ENCODE peak calls at places on chromosomes 13 and 19, in six cellular contexts. B, E, X, D, M and J are unnamed samples.

GRCh38 chr19:29694166-29694565 is 20.9 kb downstream of the C19orf12 start:
- DNase-seq in B (no peak), E (no peak), X (no peak), D (no peak), M (peak; percentile 32), J (no peak)

GRCh38 chr13:51920267-51920666 is 58.5 kb downstream of the CCDC70 start:
- DNase-seq in B (no peak), E (no peak), X (no peak), D (no peak), M (no peak), J (no peak)

GRCh38 chr19:17259118-17259780 is 5.3 kb downstream of the USHBP1 start:
- DNase-seq in B (no peak), E (no peak), X (no peak), D (no peak), M (no peak), J (no peak)

GRCh38 chr13:75826391-75826790 is 190.3 kb downstream of the LMO7 start:
- DNase-seq in B (no peak), E (no peak), X (no peak), D (no peak), M (no peak), J (no peak)

GRCh38 chr19:35332817-35333216 is 3.8 kb downstream of the CD22 start:
- DNase-seq in B (peak; percentile 26), E (no peak), X (no peak), D (no peak), M (no peak), J (no peak)

GRCh38 chr13:93987458-93987857 is 492.0 kb downstream of the DCT start:
- DNase-seq in B (no peak), E (no peak), X (no peak), D (no peak), M (no peak), J (no peak)

GRCh38 chr13:112976526-112976925 is 7.5 kb downstream of the MCF2L start:
- DNase-seq in B (no peak), E (no peak), X (no peak), D (no peak), M (no peak), J (no peak)

GRCh38 chr13:106105153-106105552 is 430.3 kb downstream of the EFNB2 start:
- DNase-seq in B (no peak), E (no peak), X (no peak), D (no peak), M (no peak), J (no peak)

GRCh38 chr13:100646030-100646673 is 28.4 kb downstream of the TMTC4 start:
- DNase-seq in B (no peak), E (no peak), X (peak; percentile 25), D (peak; percentile 50), M (no peak), J (no peak)

GRCh38 chr13:27359203-27359821 is 65.1 kb upstream of the GTF3A start:
- DNase-seq in B (peak; percentile 48), E (peak; percentile 69), X (peak; percentile 79), D (peak; percentile 59), M (peak; percentile 72), J (no peak)

GRCh38 chr19:33302974-33303790 is 848 bp upstream of the CEBPA start:
- DNase-seq in B (no peak), E (peak; percentile 70), X (peak; percentile 52), D (no peak), M (peak; percentile 71), J (no peak)

GRCh38 chr13:101930331-101930730 is 471.5 kb downstream of the FGF14 start:
- DNase-seq in B (no peak), E (no peak), X (no peak), D (no peak), M (no peak), J (no peak)

GRCh38 chr19:53076984-53077383 is 26.2 kb downstream of the ZNF160 start:
- DNase-seq in B (no peak), E (no peak), X (peak; percentile 55), D (peak; percentile 48), M (no peak), J (no peak)

GRCh38 chr13:77333521-77334083 is 6.7 kb upstream of the MYCBP2 start:
- DNase-seq in B (no peak), E (no peak), X (no peak), D (no peak), M (no peak), J (no peak)

GRCh38 chr13:96686286-96686685 is 308.0 kb downstream of the OXGR1 start:
- DNase-seq in B (no peak), E (no peak), X (no peak), D (no peak), M (no peak), J (no peak)

GRCh38 chr13:38223093-38223492 is 126.6 kb upstream of the UFM1 start:
- DNase-seq in B (no peak), E (no peak), X (peak; percentile 29), D (no peak), M (no peak), J (no peak)

GRCh38 chr19:18998276-18998675 is 35.0 kb downstream of the SUGP2 start:
- DNase-seq in B (no peak), E (no peak), X (no peak), D (no peak), M (no peak), J (no peak)

GRCh38 chr19:21851596-21852345 is 15.8 kb upstream of the ZNF43 start:
- DNase-seq in B (peak; percentile 83), E (peak; percentile 85), X (peak; percentile 94), D (peak; percentile 90), M (peak; percentile 97), J (no peak)

GRCh38 chr19:49425922-49426592 is 869 bp downstream of the GFY start:
- DNase-seq in B (no peak), E (no peak), X (no peak), D (no peak), M (no peak), J (no peak)

GRCh38 chr13:28597641-28598040 is 61.3 kb upstream of the POMP start:
- DNase-seq in B (no peak), E (no peak), X (peak; percentile 73), D (no peak), M (no peak), J (no peak)

GRCh38 chr19:43439183-43440063 is 24.7 kb downstream of the TEX101 start:
- DNase-seq in B (peak; percentile 26), E (no peak), X (peak; percentile 35), D (no peak), M (no peak), J (no peak)

GRCh38 chr13:57748096-57748495 is 116.6 kb downstream of the PCDH17 start:
- DNase-seq in B (no peak), E (no peak), X (peak; percentile 4), D (no peak), M (no peak), J (no peak)

GRCh38 chr13:35481777-35482176 is 5.3 kb upstream of the MAB21L1 start:
- DNase-seq in B (no peak), E (no peak), X (no peak), D (no peak), M (no peak), J (no peak)

GRCh38 chr13:35479223-35479536 is 2.7 kb upstream of the MAB21L1 start:
- DNase-seq in B (no peak), E (no peak), X (no peak), D (no peak), M (no peak), J (no peak)

GRCh38 chr13:35475960-35476943 is at the start of gene MAB21L1:
- DNase-seq in B (no peak), E (no peak), X (peak; percentile 52), D (no peak), M (no peak), J (no peak)

GRCh38 chr13:35478384-35479222 is 2.1 kb upstream of the MAB21L1 start:
- DNase-seq in B (no peak), E (peak; percentile 40), X (no peak), D (no peak), M (no peak), J (no peak)

DNA sequence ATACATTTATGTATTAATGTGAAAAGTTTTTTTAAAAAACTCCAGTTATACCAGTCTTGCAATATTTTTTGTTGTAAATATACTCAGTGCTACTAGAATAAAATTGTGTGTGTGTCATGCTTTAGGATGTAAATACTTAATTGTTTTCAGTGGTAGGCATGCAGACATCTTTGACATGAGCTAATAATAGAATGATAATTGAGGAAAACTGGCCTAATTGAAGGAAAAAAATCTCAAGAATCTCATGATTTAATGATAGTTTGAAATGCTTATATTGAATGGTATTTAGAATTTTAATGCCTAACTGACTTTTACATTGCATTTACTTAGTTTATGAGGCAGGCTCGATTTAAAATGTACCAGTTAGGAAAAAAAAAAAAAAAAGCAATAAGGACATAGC is 3.2 kb upstream of the MAB21L1 start:
- DNase-seq in B (no peak), E (no peak), X (no peak), D (no peak), M (no peak), J (no peak)
- H3K27ac ChIP-seq in B (no peak overlapping the region), E (no peak overlapping the region), X (no peak overlapping the region), D (no peak overlapping the region), M (no peak overlapping the region), J (no peak overlapping the region)

GRCh38 chr19:57587529-57587928 is 3.6 kb downstream of the ZIK1 start:
- DNase-seq in B (no peak), E (no peak), X (no peak), D (no peak), M (no peak), J (no peak)
- H3K27ac ChIP-seq in B (no peak overlapping the region), E (no peak overlapping the region), X (no peak overlapping the region), D (no peak overlapping the region), M (no peak overlapping the region), J (no peak overlapping the region)

GRCh38 chr13:46160474-46161066 is 21.4 kb downstream of the LCP1 start:
- DNase-seq in B (no peak), E (no peak), X (peak; percentile 72), D (no peak), M (no peak), J (no peak)
- H3K27ac ChIP-seq in B (no peak overlapping the region), E (no peak overlapping the region), X (no peak overlapping the region), D (no peak overlapping the region), M (no peak overlapping the region), J (peak overlapping the region; percentile 53)

GRCh38 chr19:4909897-4910593 is 744 bp downstream of the UHRF1 start:
- DNase-seq in B (peak; percentile 88), E (peak; percentile 92), X (peak; percentile 81), D (peak; percentile 80), M (peak; percentile 95), J (peak; percentile 51)
- H3K27ac ChIP-seq in B (no peak overlapping the region), E (no peak overlapping the region), X (peak overlapping the region; percentile 90), D (peak overlapping the region; percentile 80), M (no peak overlapping the region), J (peak overlapping the region; percentile 78)

DNA sequence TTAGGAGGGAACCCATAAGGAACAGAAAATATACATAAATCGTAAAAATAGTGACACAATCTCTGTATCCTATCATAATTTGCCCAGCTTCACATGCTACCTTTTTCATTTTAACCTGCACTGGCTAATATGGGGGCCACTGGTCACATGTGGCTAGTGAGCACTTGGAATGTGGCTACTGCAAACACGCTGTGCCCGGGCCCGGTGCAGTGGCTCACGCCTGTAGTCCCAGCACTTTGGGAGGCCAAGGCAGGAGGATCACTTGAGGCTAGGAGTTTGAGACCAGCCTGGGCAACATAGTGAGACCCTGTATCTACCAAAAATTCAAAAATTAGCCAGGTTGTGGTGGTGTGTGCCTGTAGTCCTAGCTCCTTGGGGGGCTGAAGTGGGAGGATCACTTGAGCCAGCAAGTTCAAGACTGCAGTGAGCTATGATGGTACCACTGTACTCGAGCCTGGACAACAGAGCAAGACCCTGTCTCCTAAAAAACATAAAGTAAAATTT is 1.5 kb upstream of the N4BP2L1 start:
- DNase-seq in B (no peak), E (no peak), X (no peak), D (no peak), M (no peak), J (no peak)
- H3K27ac ChIP-seq in B (peak overlapping the region; percentile 85), E (peak overlapping the region; percentile 100), X (no peak overlapping the region), D (no peak overlapping the region), M (no peak overlapping the region), J (peak overlapping the region; percentile 98)

GRCh38 chr13:26280295-26280694 is 26.4 kb downstream of the CDK8 start:
- DNase-seq in B (no peak), E (no peak), X (peak; percentile 9), D (no peak), M (no peak), J (no peak)

GRCh38 chr13:26280822-26281221 is 26.9 kb downstream of the CDK8 start:
- DNase-seq in B (no peak), E (no peak), X (no peak), D (no peak), M (no peak), J (no peak)
- H3K27ac ChIP-seq in B (no peak overlapping the region), E (no peak overlapping the region), X (no peak overlapping the region), D (no peak overlapping the region), M (no peak overlapping the region), J (no peak overlapping the region)